ENCODE peak calls at places on chromosomes 5 and 9, in six cellular contexts. T is left ventricle myocardium inferior; V is adrenal gland; C is PC-3; X is thoracic aorta; L is CD8-positive, alpha-beta T cell. K is an unnamed sample.

GRCh38 chr5:96809898-96810297 is 2.2 kb upstream of the ERAP1 start:
- DNase-seq in T (no peak), V (peak), C (no peak), X (no peak), L (peak), K (no peak)

GRCh38 chr9:34554211-34555001 is 31.6 kb upstream of the ENHO start:
- DNase-seq in T (no peak), V (no peak), C (no peak), X (no peak), L (no peak), K (no peak)

GRCh38 chr5:142342128-142342981 is 17.5 kb upstream of the SPRY4 start:
- DNase-seq in T (no peak), V (peak), C (peak), X (no peak), L (no peak), K (no peak)

GRCh38 chr9:5186416-5187169 is 1.2 kb upstream of the INSL6 start:
- DNase-seq in T (no peak), V (peak), C (peak), X (no peak), L (peak), K (no peak)

GRCh38 chr5:170107674-170108073 is 2.0 kb downstream of the FOXI1 start:
- DNase-seq in T (no peak), V (no peak), C (no peak), X (no peak), L (no peak), K (no peak)

GRCh38 chr5:97192580-97193421 is 9.8 kb upstream of the RIOK2 start:
- DNase-seq in T (no peak), V (no peak), C (peak), X (no peak), L (no peak), K (no peak)

GRCh38 chr5:76216748-76217147 is 133.6 kb downstream of the SV2C start:
- DNase-seq in T (no peak), V (no peak), C (no peak), X (no peak), L (no peak), K (no peak)

GRCh38 chr5:69271376-69271775 is 36.7 kb downstream of the CDK7 start:
- DNase-seq in T (no peak), V (peak), C (peak), X (no peak), L (no peak), K (no peak)

GRCh38 chr5:174601937-174602336 is 122.4 kb upstream of the MSX2 start:
- DNase-seq in T (no peak), V (no peak), C (peak), X (no peak), L (no peak), K (no peak)

GRCh38 chr9:121463026-121463827 is 36.4 kb downstream of the GGTA1 start:
- DNase-seq in T (peak), V (peak), C (peak), X (no peak), L (peak), K (no peak)

GRCh38 chr5:82601085-82601484 is 322.9 kb upstream of the RPS23 start:
- DNase-seq in T (no peak), V (no peak), C (no peak), X (no peak), L (no peak), K (no peak)

GRCh38 chr9:8613346-8613825 is 813.8 kb upstream of the DMAC1 start:
- DNase-seq in T (no peak), V (no peak), C (no peak), X (no peak), L (no peak), K (no peak)

GRCh38 chr9:22214497-22215031 is 205.5 kb upstream of the CDKN2B start:
- DNase-seq in T (no peak), V (no peak), C (peak), X (no peak), L (no peak), K (no peak)

GRCh38 chr5:142657446-142657845 is 28.4 kb downstream of the FGF1 start:
- DNase-seq in T (no peak), V (no peak), C (no peak), X (no peak), L (no peak), K (no peak)

GRCh38 chr5:110258460-110258859 is 468.0 kb downstream of the TMEM232 start:
- DNase-seq in T (no peak), V (peak), C (peak), X (no peak), L (no peak), K (no peak)

GRCh38 chr5:173758675-173759074 is 129.5 kb upstream of the CPEB4 start:
- DNase-seq in T (no peak), V (peak), C (no peak), X (no peak), L (no peak), K (no peak)

GRCh38 chr9:14515564-14516198 is 177.6 kb downstream of the ZDHHC21 start:
- DNase-seq in T (no peak), V (no peak), C (no peak), X (no peak), L (no peak), K (no peak)

GRCh38 chr5:34007116-34007674 is 655 bp downstream of the AMACR start:
- DNase-seq in T (no peak), V (peak), C (no peak), X (no peak), L (no peak), K (no peak)

GRCh38 chr9:107587175-107587963 is 97.8 kb upstream of the KLF4 start:
- DNase-seq in T (peak), V (peak), C (no peak), X (no peak), L (no peak), K (no peak)

GRCh38 chr5:174981416-174981815 is 257.0 kb downstream of the MSX2 start:
- DNase-seq in T (no peak), V (no peak), C (no peak), X (no peak), L (no peak), K (no peak)

GRCh38 chr9:127904888-127905728 is 5.7 kb upstream of the ST6GALNAC6 start:
- DNase-seq in T (no peak), V (no peak), C (no peak), X (no peak), L (peak), K (no peak)

GRCh38 chr9:73152445-73152844 is 780 bp downstream of the ANXA1 start:
- DNase-seq in T (no peak), V (no peak), C (peak), X (no peak), L (no peak), K (no peak)

GRCh38 chr5:112649882-112650281 is 87.8 kb upstream of the APC start:
- DNase-seq in T (no peak), V (peak), C (peak), X (no peak), L (no peak), K (no peak)

GRCh38 chr9:128094950-128095544 is 27.0 kb downstream of the SLC25A25 start:
- DNase-seq in T (no peak), V (no peak), C (no peak), X (no peak), L (no peak), K (no peak)

GRCh38 chr9:94213513-94214124 is 45.5 kb upstream of the ZNF169 start:
- DNase-seq in T (peak), V (peak), C (peak), X (peak), L (peak), K (peak)

GRCh38 chr9:18473551-18474279 is at the start of gene ADAMTSL1:
- DNase-seq in T (peak), V (peak), C (no peak), X (no peak), L (no peak), K (peak)

GRCh38 chr5:76468625-76469410 is 65.7 kb downstream of the IQGAP2 start:
- DNase-seq in T (no peak), V (no peak), C (no peak), X (no peak), L (no peak), K (no peak)

GRCh38 chr9:93668261-93668871 is 92.0 kb downstream of the PHF2 start:
- DNase-seq in T (peak), V (peak), C (no peak), X (no peak), L (no peak), K (peak)

GRCh38 chr5:173774212-173774850 is 113.8 kb upstream of the CPEB4 start:
- DNase-seq in T (peak), V (peak), C (no peak), X (no peak), L (no peak), K (no peak)

DNA sequence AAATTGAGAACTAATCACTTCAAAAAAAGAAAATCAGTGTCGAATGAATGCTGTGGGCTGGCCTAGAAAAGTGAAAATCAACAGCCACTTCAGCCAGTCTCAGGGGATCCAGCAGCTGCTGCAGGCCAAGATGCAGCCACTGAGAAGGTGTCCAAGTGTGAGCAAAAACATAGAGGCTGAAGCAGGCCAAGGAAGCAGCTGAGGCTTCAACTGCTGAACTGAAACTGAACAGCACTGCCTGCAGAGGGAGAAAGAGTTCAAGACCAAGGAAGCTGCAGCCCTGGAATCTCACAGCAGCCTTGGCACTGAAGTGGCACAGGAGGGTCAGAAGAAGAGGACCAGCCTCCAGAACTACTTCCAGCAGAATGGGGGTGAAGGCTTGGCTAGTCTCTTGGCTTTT is 15.8 kb upstream of the SLC36A3 start:
- DNase-seq in T (peak), V (peak), C (peak), X (no peak), L (no peak), K (no peak)
- TF ChIP-seq CTCF in T (peak), V (no peak), C (peak), X (no peak), L (no peak), K (no peak)

GRCh38 chr5:52582313-52582712 is 205.4 kb upstream of the ITGA1 start:
- DNase-seq in T (no peak), V (no peak), C (peak), X (no peak), L (no peak), K (no peak)
- TF ChIP-seq CTCF in T (no peak), V (no peak), C (peak), X (no peak), L (no peak), K (no peak)

GRCh38 chr9:136110082-136111061 is 8.3 kb downstream of the TMEM250 start:
- DNase-seq in T (no peak), V (no peak), C (peak), X (no peak), L (no peak), K (no peak)
- TF ChIP-seq CTCF in T (peak), V (peak), C (peak), X (no peak), L (no peak), K (no peak)

GRCh38 chr9:98117984-98118639 is 910 bp downstream of the TRIM14 start:
- DNase-seq in T (no peak), V (no peak), C (peak), X (no peak), L (peak), K (no peak)

GRCh38 chr9:98118640-98119601 is at the start of gene TRIM14:
- DNase-seq in T (peak), V (peak), C (peak), X (no peak), L (peak), K (peak)

GRCh38 chr9:98124637-98125426 is 5.8 kb upstream of the TRIM14 start:
- DNase-seq in T (no peak), V (no peak), C (no peak), X (no peak), L (no peak), K (no peak)

GRCh38 chr9:98120476-98120875 is 1.5 kb upstream of the TRIM14 start:
- DNase-seq in T (no peak), V (no peak), C (no peak), X (no peak), L (no peak), K (no peak)

GRCh38 chr9:98121096-98121495 is 2.1 kb upstream of the TRIM14 start:
- DNase-seq in T (no peak), V (no peak), C (peak), X (no peak), L (no peak), K (no peak)
- TF ChIP-seq CTCF in T (peak), V (no peak), C (peak), X (no peak), L (no peak), K (no peak)